ENCODE peak calls at places on chromosomes 2 and 18, in four cellular contexts. One of them, this sample, is unnamed.

GRCh38 chr2:237594514-237594871 is 4.0 kb upstream of the RAB17 start:
- DNase-seq in sigmoid colon: no peak
- DNase-seq in thyroid gland: peak; percentile 74
- DNase-seq in HepG2: peak; percentile 85
- DNase-seq in this sample: no peak

GRCh38 chr2:170922683-170923494 is 6.2 kb upstream of the GORASP2 start:
- DNase-seq in sigmoid colon: no peak
- DNase-seq in thyroid gland: peak; percentile 13
- DNase-seq in HepG2: no peak
- DNase-seq in this sample: peak; percentile 68

GRCh38 chr2:105328281-105329196 is 996 bp downstream of the TGFBRAP1 start:
- DNase-seq in sigmoid colon: peak; percentile 67
- DNase-seq in thyroid gland: peak; percentile 68
- DNase-seq in HepG2: peak; percentile 39
- DNase-seq in this sample: peak; percentile 15

GRCh38 chr18:76615065-76615733 is 120.2 kb upstream of the ZNF516 start:
- DNase-seq in sigmoid colon: no peak
- DNase-seq in thyroid gland: no peak
- DNase-seq in HepG2: no peak
- DNase-seq in this sample: no peak

GRCh38 chr2:143852748-143853147 is 667.2 kb downstream of the ZEB2 start:
- DNase-seq in sigmoid colon: no peak
- DNase-seq in thyroid gland: no peak
- DNase-seq in HepG2: no peak
- DNase-seq in this sample: no peak

GRCh38 chr18:46712406-46712805 is 44.4 kb downstream of the ST8SIA5 start:
- DNase-seq in sigmoid colon: no peak
- DNase-seq in thyroid gland: no peak
- DNase-seq in HepG2: no peak
- DNase-seq in this sample: no peak

GRCh38 chr2:128422571-128422970 is 103.9 kb upstream of the HS6ST1 start:
- DNase-seq in sigmoid colon: no peak
- DNase-seq in thyroid gland: no peak
- DNase-seq in HepG2: no peak
- DNase-seq in this sample: no peak

GRCh38 chr2:157182834-157183396 is 74.6 kb upstream of the GALNT5 start:
- DNase-seq in sigmoid colon: no peak
- DNase-seq in thyroid gland: no peak
- DNase-seq in HepG2: no peak
- DNase-seq in this sample: no peak

GRCh38 chr2:200788129-200788718 is 23.5 kb upstream of the BZW1 start:
- DNase-seq in sigmoid colon: no peak
- DNase-seq in thyroid gland: peak; percentile 30
- DNase-seq in HepG2: no peak
- DNase-seq in this sample: peak; percentile 17

GRCh38 chr2:200814276-200814815 is 2.6 kb downstream of the BZW1 start:
- DNase-seq in sigmoid colon: no peak
- DNase-seq in thyroid gland: no peak
- DNase-seq in HepG2: no peak
- DNase-seq in this sample: no peak

GRCh38 chr2:62216113-62216512 is 20.2 kb downstream of the B3GNT2 start:
- DNase-seq in sigmoid colon: no peak
- DNase-seq in thyroid gland: no peak
- DNase-seq in HepG2: no peak
- DNase-seq in this sample: no peak

GRCh38 chr18:58578321-58578720 is 50.6 kb downstream of the ALPK2 start:
- DNase-seq in sigmoid colon: no peak
- DNase-seq in thyroid gland: no peak
- DNase-seq in HepG2: no peak
- DNase-seq in this sample: no peak

GRCh38 chr2:65349863-65350262 is 82.5 kb downstream of the SPRED2 start:
- DNase-seq in sigmoid colon: peak; percentile 79
- DNase-seq in thyroid gland: peak; percentile 39
- DNase-seq in HepG2: peak; percentile 65
- DNase-seq in this sample: peak; percentile 28

GRCh38 chr18:28834889-28835288 is 658.0 kb upstream of the CDH2 start:
- DNase-seq in sigmoid colon: no peak
- DNase-seq in thyroid gland: no peak
- DNase-seq in HepG2: no peak
- DNase-seq in this sample: no peak

GRCh38 chr2:127080941-127081769 is 25.8 kb downstream of the BIN1 start:
- DNase-seq in sigmoid colon: no peak
- DNase-seq in thyroid gland: peak; percentile 50
- DNase-seq in HepG2: no peak
- DNase-seq in this sample: peak; percentile 34

GRCh38 chr2:219125225-219125885 is 35.3 kb downstream of the NHEJ1 start:
- DNase-seq in sigmoid colon: peak; percentile 75
- DNase-seq in thyroid gland: no peak
- DNase-seq in HepG2: peak; percentile 77
- DNase-seq in this sample: no peak

GRCh38 chr2:135638825-135639224 is 102.8 kb upstream of the UBXN4 start:
- DNase-seq in sigmoid colon: no peak
- DNase-seq in thyroid gland: no peak
- DNase-seq in HepG2: no peak
- DNase-seq in this sample: no peak

GRCh38 chr2:121596221-121597080 is 52.8 kb downstream of the CLASP1 start:
- DNase-seq in sigmoid colon: no peak
- DNase-seq in thyroid gland: peak; percentile 24
- DNase-seq in HepG2: peak; percentile 67
- DNase-seq in this sample: peak; percentile 32

GRCh38 chr2:141399270-141399669 is 731.5 kb downstream of the LRP1B start:
- DNase-seq in sigmoid colon: no peak
- DNase-seq in thyroid gland: no peak
- DNase-seq in HepG2: peak; percentile 12
- DNase-seq in this sample: no peak

GRCh38 chr2:217934321-217935131 is 68.3 kb downstream of the TNS1 start:
- DNase-seq in sigmoid colon: peak; percentile 93
- DNase-seq in thyroid gland: peak; percentile 47
- DNase-seq in HepG2: no peak
- DNase-seq in this sample: no peak

GRCh38 chr2:114489143-114489542 is 46.7 kb downstream of the DPP10 start:
- DNase-seq in sigmoid colon: no peak
- DNase-seq in thyroid gland: no peak
- DNase-seq in HepG2: no peak
- DNase-seq in this sample: no peak

GRCh38 chr2:189763908-189764661 is 1.5 kb upstream of the OSGEPL1 start:
- DNase-seq in sigmoid colon: no peak
- DNase-seq in thyroid gland: no peak
- DNase-seq in HepG2: peak; percentile 10
- DNase-seq in this sample: no peak

GRCh38 chr2:181675241-181675640 is 5.1 kb downstream of the NEUROD1 start:
- DNase-seq in sigmoid colon: no peak
- DNase-seq in thyroid gland: no peak
- DNase-seq in HepG2: no peak
- DNase-seq in this sample: no peak

GRCh38 chr2:181673178-181673577 is 7.1 kb downstream of the NEUROD1 start:
- DNase-seq in sigmoid colon: no peak
- DNase-seq in thyroid gland: no peak
- DNase-seq in HepG2: no peak
- DNase-seq in this sample: no peak

GRCh38 chr2:181674466-181674865 is 5.9 kb downstream of the NEUROD1 start:
- DNase-seq in sigmoid colon: no peak
- DNase-seq in thyroid gland: no peak
- DNase-seq in HepG2: no peak
- DNase-seq in this sample: no peak

GRCh38 chr2:181670632-181671031 is 9.7 kb downstream of the NEUROD1 start:
- DNase-seq in sigmoid colon: no peak
- DNase-seq in thyroid gland: no peak
- DNase-seq in HepG2: no peak
- DNase-seq in this sample: no peak

DNA sequence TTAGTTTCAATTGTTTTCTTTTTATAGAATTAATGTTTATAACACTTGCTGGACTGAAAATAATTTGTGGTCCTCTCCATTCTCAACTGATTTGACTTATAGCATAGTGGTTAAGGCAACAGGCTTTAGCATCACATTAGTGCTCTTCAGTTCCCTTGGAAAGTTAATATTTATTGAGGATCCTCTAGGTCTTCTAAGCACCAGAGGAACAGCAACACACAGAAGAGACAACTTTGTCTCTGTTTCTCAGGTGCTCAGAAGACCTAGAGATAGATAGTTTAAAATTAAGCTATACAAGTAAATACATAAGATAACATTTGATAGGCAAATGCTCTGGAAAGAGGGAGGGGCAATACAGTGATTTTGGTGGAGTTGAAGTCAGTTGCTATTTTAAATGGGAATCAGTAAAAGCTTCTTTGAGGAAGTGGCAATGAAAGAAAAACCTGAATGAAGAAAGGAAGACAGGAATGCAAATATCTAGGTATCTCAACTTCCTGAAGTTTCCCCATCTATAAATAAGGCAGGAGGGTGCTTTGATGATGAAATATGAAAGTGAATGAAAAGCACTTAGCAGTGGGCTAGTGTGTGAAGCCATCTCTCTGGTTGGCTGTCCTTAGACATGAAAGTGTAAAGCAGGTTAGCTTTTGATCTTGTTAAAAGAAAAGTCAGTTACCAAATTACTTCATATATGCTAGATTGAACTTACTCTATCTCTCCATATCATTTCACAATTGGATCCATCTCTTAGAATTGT is 7.9 kb downstream of the NEUROD1 start:
- DNase-seq in sigmoid colon: no peak
- DNase-seq in thyroid gland: no peak
- DNase-seq in HepG2: no peak
- DNase-seq in this sample: no peak
- H3K4me1 ChIP-seq in sigmoid colon: no peaks in the 10 kb centered on the region
- H3K4me1 ChIP-seq in thyroid gland: no peaks in the 10 kb centered on the region
- H3K4me1 ChIP-seq in HepG2: no peaks in the 10 kb centered on the region
- H3K4me1 ChIP-seq in this sample: no peaks in the 10 kb centered on the region

GRCh38 chr18:61471832-61472406 is 138.7 kb downstream of the CDH20 start:
- DNase-seq in sigmoid colon: no peak
- DNase-seq in thyroid gland: no peak
- DNase-seq in HepG2: no peak
- DNase-seq in this sample: no peak
- H3K4me3 ChIP-seq in sigmoid colon: no peak overlapping the region
- H3K4me3 ChIP-seq in thyroid gland: no peak overlapping the region
- H3K4me3 ChIP-seq in HepG2: no peak overlapping the region
- H3K4me3 ChIP-seq in this sample: no peak overlapping the region

GRCh38 chr2:74147729-74148456 is at the start of gene BOLA3:
- DNase-seq in sigmoid colon: peak; percentile 91
- DNase-seq in thyroid gland: peak; percentile 84
- DNase-seq in HepG2: peak; percentile 78
- DNase-seq in this sample: peak; percentile 76
- TF ChIP-seq POLR2A in sigmoid colon: no peak
- TF ChIP-seq POLR2A in thyroid gland: no peak
- TF ChIP-seq POLR2A in HepG2: peak; percentile 96
- TF ChIP-seq POLR2A in this sample: no peak

DNA sequence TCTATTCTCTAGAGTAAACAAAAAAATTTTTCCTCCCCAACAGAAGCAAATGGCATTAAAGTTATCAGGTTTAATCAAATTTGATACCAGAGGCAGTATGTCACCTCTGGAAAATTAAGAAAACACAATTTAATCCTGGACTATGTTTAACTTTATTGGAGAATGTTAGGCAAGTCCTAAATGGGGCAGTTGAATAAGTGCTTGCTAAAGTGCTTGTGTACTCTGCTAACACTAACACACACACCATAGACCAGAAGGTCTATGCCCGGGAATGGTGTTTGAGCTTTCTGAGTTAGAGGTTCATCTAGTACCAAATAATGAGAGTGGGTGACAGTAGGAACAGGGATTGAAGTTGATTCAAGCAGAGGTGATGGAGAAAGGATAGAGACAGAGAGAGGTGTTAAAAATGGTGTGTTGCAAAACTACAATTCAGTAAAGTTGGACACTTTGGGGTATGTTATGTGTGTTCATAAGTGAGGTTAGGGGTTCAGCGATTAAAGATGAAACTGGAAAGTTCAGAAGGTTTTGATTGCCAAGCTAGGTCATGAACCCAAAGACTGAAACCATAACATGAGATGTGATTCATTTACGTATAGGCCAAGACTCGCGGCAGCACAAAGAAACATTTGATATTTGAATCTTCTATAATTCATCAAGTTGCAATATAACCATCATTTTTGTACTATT is 40.5 kb upstream of the PEX13 start:
- DNase-seq in sigmoid colon: no peak
- DNase-seq in thyroid gland: no peak
- DNase-seq in HepG2: no peak
- DNase-seq in this sample: no peak
- H3K4me1 ChIP-seq in sigmoid colon: no peaks in the 10 kb centered on the region
- H3K4me1 ChIP-seq in thyroid gland: no peaks in the 10 kb centered on the region
- H3K4me1 ChIP-seq in HepG2: no peaks in the 10 kb centered on the region
- H3K4me1 ChIP-seq in this sample: no peaks in the 10 kb centered on the region

DNA sequence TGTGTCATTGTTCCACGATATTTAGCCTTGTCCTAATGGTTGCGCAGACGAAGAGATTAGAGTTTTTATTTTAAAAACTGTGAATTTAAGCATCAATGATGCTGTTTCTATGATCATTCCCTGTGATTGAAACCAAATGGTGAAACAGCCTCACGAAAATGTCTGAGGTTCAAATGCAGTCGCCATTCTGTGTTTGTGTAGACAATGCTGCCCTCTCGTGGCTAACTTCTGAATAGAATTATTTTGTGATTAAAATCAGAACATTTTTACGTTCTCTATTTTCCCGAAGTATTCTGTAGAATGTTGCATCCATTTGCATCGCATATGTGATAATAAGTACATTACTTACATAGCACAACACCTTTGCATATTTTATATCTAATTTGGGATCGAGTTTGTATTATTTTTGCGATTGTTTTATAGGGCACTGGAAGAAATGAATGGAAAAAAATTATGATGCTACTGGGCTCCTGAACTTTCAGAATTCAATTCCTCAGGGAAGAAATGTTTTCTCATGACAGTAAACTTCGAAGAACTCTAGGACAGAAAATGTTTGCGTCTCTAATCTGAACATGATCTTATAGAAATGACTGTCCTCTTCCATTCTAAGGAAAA is 54.8 kb upstream of the CREB1 start:
- DNase-seq in sigmoid colon: no peak
- DNase-seq in thyroid gland: no peak
- DNase-seq in HepG2: peak; percentile 47
- DNase-seq in this sample: peak; percentile 34
- H3K4me3 ChIP-seq in sigmoid colon: no peak overlapping the region
- H3K4me3 ChIP-seq in thyroid gland: no peak overlapping the region
- H3K4me3 ChIP-seq in HepG2: no peak overlapping the region
- H3K4me3 ChIP-seq in this sample: no peak overlapping the region